ENCODE peak calls at places on chromosomes 11 and 22, in five cellular contexts. R is mucosa of descending colon, D is body of pancreas, K is tibial nerve, T is GM12878. M is an unnamed sample.

GRCh38 chr11:70091651-70092050 is 13.5 kb downstream of the ANO1 start:
- DNase-seq in R (no peak), D (no peak), K (no peak), T (no peak), M (no peak)

GRCh38 chr11:121610706-121611105 is 157.9 kb upstream of the SORL1-AS1 start:
- DNase-seq in R (no peak), D (no peak), K (no peak), T (no peak), M (no peak)

GRCh38 chr22:38271927-38272372 is 860 bp downstream of the TMEM184B start:
- DNase-seq in R (peak), D (peak), K (no peak), T (no peak), M (no peak)

GRCh38 chr11:123304828-123305530 is 109.9 kb upstream of the CLMP start:
- DNase-seq in R (no peak), D (no peak), K (no peak), T (no peak), M (no peak)

GRCh38 chr22:43207386-43207785 is 20.5 kb upstream of the TTLL12 start:
- DNase-seq in R (no peak), D (no peak), K (no peak), T (no peak), M (no peak)

GRCh38 chr11:79697905-79698304 is 257.1 kb upstream of the TENM4 start:
- DNase-seq in R (no peak), D (no peak), K (no peak), T (peak), M (no peak)

GRCh38 chr22:49655168-49655812 is 172.4 kb downstream of the BRD1 start:
- DNase-seq in R (no peak), D (no peak), K (no peak), T (no peak), M (no peak)

GRCh38 chr11:66268953-66269906 is 791 bp downstream of the RAB1B start:
- DNase-seq in R (no peak), D (peak), K (no peak), T (no peak), M (no peak)

GRCh38 chr11:75532200-75532972 is 6.6 kb upstream of the GDPD5 start:
- DNase-seq in R (peak), D (peak), K (peak), T (peak), M (no peak)

GRCh38 chr11:17498058-17498457 is 21.4 kb upstream of the ABCC8 start:
- DNase-seq in R (peak), D (no peak), K (no peak), T (no peak), M (no peak)

GRCh38 chr11:118164885-118165284 is 11.6 kb downstream of the SCN2B start:
- DNase-seq in R (no peak), D (no peak), K (no peak), T (no peak), M (no peak)

GRCh38 chr22:26718905-26719304 is 61.5 kb downstream of the MIAT start:
- DNase-seq in R (no peak), D (no peak), K (no peak), T (no peak), M (peak)

GRCh38 chr11:117570701-117571100 is 226.3 kb downstream of the DSCAML1 start:
- DNase-seq in R (no peak), D (peak), K (no peak), T (no peak), M (no peak)

GRCh38 chr11:95699631-95700470 is 89.7 kb downstream of the FAM76B start:
- DNase-seq in R (no peak), D (no peak), K (no peak), T (no peak), M (no peak)

GRCh38 chr22:25053153-25053805 is 100.8 kb downstream of the KIAA1671 start:
- DNase-seq in R (peak), D (no peak), K (peak), T (no peak), M (no peak)

GRCh38 chr22:20750461-20751184 is 23.3 kb upstream of the SERPIND1 start:
- DNase-seq in R (peak), D (peak), K (peak), T (peak), M (peak)

GRCh38 chr11:45148276-45148675 is 1.8 kb downstream of the PRDM11 start:
- DNase-seq in R (no peak), D (no peak), K (no peak), T (no peak), M (no peak)

GRCh38 chr11:64804346-64805210 is 1.6 kb upstream of the MAP4K2 start:
- DNase-seq in R (no peak), D (no peak), K (no peak), T (no peak), M (no peak)

GRCh38 chr11:27296406-27296994 is 66.5 kb downstream of the CCDC34 start:
- DNase-seq in R (peak), D (peak), K (no peak), T (no peak), M (peak)

GRCh38 chr11:80727315-80727714 is 1286.5 kb upstream of the TENM4 start:
- DNase-seq in R (peak), D (no peak), K (no peak), T (peak), M (no peak)

GRCh38 chr22:22892096-22893052 is 4.8 kb downstream of the IGLL5 start:
- DNase-seq in R (no peak), D (no peak), K (no peak), T (no peak), M (no peak)

GRCh38 chr11:8375460-8375859 is 111.8 kb upstream of the LMO1 start:
- DNase-seq in R (no peak), D (no peak), K (no peak), T (no peak), M (no peak)

GRCh38 chr22:37581534-37581933 is 1.6 kb upstream of the LGALS2 start:
- DNase-seq in R (peak), D (peak), K (no peak), T (no peak), M (no peak)

GRCh38 chr11:17544181-17544622 is at the start of gene USH1C:
- DNase-seq in R (peak), D (peak), K (no peak), T (no peak), M (no peak)

GRCh38 chr22:41565403-41566054 is 4.7 kb downstream of the CSDC2 start:
- DNase-seq in R (no peak), D (peak), K (no peak), T (no peak), M (peak)

GRCh38 chr22:31490496-31490925 is 869 bp upstream of the EIF4ENIF1 start:
- DNase-seq in R (peak), D (peak), K (no peak), T (peak), M (peak)
- TF ChIP-seq CTCF in R (no peak), D (no peak), K (no peak), T (no peak), M (peak)

GRCh38 chr11:30314625-30315024 is 8.3 kb upstream of the ARL14EP start:
- DNase-seq in R (no peak), D (no peak), K (no peak), T (no peak), M (no peak)
- TF ChIP-seq CTCF in R (no peak), D (peak), K (peak), T (peak), M (peak)

DNA sequence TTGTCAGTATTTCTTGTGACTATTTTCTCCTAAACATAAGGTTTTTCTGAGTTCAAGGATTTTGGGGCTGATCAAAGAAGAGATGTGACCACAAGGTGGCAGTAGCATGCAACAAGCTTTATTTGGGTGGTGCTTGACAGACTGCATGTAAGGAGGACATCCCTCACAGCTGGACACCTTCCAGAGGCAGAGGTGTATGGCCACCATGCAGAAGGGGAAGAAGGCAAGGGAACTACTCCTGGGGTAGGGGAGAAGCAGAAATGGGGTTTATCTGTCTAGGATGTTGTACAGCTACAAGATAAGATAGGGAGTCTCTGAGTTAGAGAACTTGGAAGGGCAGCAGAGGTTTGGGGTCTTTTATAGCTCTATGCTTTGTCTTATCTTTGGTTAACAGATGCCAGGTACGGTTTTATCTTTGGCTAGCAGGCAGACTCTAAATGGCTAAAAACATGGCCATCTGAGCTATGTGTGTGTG is 5.1 kb upstream of the BIRC2 start:
- DNase-seq in R (peak), D (peak), K (peak), T (peak), M (peak)
- TF ChIP-seq CTCF in R (peak), D (peak), K (peak), T (peak), M (peak)

GRCh38 chr11:72454791-72455190 is 20.5 kb upstream of the CLPB start:
- DNase-seq in R (no peak), D (no peak), K (no peak), T (no peak), M (no peak)
- TF ChIP-seq CTCF in R (no peak), D (no peak), K (no peak), T (no peak), M (no peak)

GRCh38 chr11:102488208-102488607 is 35.6 kb upstream of the TMEM123 start:
- DNase-seq in R (no peak), D (no peak), K (no peak), T (no peak), M (no peak)

GRCh38 chr11:102487214-102487613 is 34.6 kb upstream of the TMEM123 start:
- DNase-seq in R (no peak), D (no peak), K (no peak), T (no peak), M (no peak)

GRCh38 chr11:102485095-102485722 is 32.6 kb upstream of the TMEM123 start:
- DNase-seq in R (no peak), D (no peak), K (no peak), T (no peak), M (no peak)

GRCh38 chr11:102489469-102490145 is 37.0 kb upstream of the TMEM123 start:
- DNase-seq in R (no peak), D (no peak), K (no peak), T (no peak), M (no peak)

DNA sequence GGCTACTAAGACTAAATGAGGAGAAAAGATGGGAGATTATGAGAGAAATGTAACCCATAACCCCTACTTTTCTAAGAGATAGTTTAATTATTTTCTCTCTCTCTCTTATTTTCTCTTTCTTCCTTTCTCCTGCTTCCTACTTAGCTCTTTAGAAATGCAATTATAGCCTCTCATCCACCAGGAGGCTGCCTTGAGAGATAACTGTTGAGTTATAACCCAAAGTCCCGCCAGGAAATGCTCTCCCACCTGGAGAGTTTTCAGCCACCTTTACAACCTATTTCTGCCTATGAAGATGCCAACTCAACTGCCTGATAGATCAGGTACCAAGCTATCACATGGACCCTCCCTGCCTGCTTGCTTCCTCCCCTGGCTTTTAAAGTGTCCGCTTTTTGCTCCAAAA is 34.0 kb upstream of the TMEM123 start:
- DNase-seq in R (no peak), D (no peak), K (no peak), T (no peak), M (no peak)
- TF ChIP-seq CTCF in R (no peak), D (no peak), K (no peak), T (no peak), M (no peak)

DNA sequence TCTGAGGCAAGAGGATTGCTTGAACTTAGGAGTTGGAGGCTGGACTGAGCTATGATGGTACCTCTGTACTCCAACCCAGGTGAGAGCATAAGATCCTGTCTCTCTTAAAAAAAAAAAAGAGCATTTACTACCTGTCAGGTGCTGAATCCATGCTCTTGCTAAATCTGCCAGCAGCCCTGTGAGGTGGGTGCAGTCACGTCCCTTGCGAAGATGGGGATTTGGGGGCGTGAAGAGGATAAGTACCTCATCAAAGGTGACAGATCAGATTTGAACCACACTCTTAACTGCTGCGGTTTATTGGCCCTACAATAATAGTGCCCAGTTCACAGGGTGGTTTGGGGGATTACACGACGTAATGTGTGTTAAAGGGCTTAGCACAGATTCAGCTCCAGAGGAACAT is 28.3 kb upstream of the LRRC10B start:
- DNase-seq in R (no peak), D (no peak), K (no peak), T (no peak), M (no peak)
- TF ChIP-seq CTCF in R (no peak), D (no peak), K (no peak), T (no peak), M (no peak)

DNA sequence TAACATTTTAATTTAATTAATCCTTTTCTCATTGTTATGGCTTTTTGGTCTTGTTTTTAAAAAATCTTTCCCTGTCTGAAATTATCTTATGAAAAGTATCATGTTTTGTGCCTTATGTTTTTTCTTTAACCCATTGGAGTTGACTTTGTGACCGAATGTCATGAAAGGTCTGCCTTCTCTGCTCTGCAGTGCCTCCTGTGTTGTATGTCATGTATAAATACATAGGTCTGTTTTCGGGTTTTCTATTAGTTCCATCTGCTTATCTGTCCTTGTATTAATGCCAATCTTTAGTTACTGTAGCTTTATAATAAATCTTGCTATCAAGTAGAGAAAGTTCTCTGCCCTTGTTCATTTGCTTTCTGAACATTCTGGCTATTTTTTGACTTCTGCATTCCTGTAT is 73.0 kb downstream of the ZBTB44 start:
- DNase-seq in R (no peak), D (no peak), K (no peak), T (no peak), M (no peak)
- TF ChIP-seq CTCF in R (no peak), D (no peak), K (no peak), T (no peak), M (no peak)

GRCh38 chr11:13695886-13696285 is 27.4 kb downstream of the FAR1 start:
- DNase-seq in R (no peak), D (no peak), K (no peak), T (no peak), M (no peak)

GRCh38 chr11:13692172-13692571 is 23.7 kb downstream of the FAR1 start:
- DNase-seq in R (no peak), D (no peak), K (no peak), T (no peak), M (no peak)

GRCh38 chr11:13691296-13691899 is 22.9 kb downstream of the FAR1 start:
- DNase-seq in R (no peak), D (no peak), K (no peak), T (no peak), M (no peak)

GRCh38 chr11:13697710-13698109 is 29.2 kb downstream of the FAR1 start:
- DNase-seq in R (no peak), D (no peak), K (no peak), T (no peak), M (no peak)

DNA sequence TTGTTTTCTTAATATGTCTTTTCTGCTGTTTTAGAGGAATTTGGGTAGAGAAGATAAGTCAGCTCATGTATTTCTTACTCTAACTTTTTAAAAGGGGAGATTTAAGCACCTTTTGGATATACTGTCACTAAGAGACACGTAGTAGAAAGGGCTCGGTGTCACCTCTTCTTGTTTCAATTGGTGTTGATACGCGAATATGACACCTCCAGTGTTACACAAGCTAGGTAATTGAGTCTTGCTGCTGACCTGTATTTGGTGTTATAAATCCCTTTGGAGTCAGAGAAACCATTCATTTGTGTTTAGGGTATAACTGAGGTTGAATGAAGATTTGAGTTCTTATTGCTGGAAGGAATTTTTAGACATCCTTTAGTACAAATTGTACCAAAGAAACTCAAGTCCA is 25.6 kb downstream of the FAR1 start:
- DNase-seq in R (no peak), D (no peak), K (no peak), T (no peak), M (no peak)
- TF ChIP-seq CTCF in R (no peak), D (no peak), K (no peak), T (no peak), M (no peak)

GRCh38 chr11:120238968-120239620 is 846 bp upstream of the POU2F3 start:
- DNase-seq in R (no peak), D (no peak), K (no peak), T (no peak), M (no peak)

GRCh38 chr11:120240866-120241265 is 926 bp downstream of the POU2F3 start:
- DNase-seq in R (no peak), D (no peak), K (no peak), T (no peak), M (no peak)

GRCh38 chr11:120243221-120243620 is 3.3 kb downstream of the POU2F3 start:
- DNase-seq in R (no peak), D (no peak), K (no peak), T (no peak), M (no peak)

GRCh38 chr11:120241277-120241676 is 1.3 kb downstream of the POU2F3 start:
- DNase-seq in R (no peak), D (no peak), K (no peak), T (no peak), M (no peak)

DNA sequence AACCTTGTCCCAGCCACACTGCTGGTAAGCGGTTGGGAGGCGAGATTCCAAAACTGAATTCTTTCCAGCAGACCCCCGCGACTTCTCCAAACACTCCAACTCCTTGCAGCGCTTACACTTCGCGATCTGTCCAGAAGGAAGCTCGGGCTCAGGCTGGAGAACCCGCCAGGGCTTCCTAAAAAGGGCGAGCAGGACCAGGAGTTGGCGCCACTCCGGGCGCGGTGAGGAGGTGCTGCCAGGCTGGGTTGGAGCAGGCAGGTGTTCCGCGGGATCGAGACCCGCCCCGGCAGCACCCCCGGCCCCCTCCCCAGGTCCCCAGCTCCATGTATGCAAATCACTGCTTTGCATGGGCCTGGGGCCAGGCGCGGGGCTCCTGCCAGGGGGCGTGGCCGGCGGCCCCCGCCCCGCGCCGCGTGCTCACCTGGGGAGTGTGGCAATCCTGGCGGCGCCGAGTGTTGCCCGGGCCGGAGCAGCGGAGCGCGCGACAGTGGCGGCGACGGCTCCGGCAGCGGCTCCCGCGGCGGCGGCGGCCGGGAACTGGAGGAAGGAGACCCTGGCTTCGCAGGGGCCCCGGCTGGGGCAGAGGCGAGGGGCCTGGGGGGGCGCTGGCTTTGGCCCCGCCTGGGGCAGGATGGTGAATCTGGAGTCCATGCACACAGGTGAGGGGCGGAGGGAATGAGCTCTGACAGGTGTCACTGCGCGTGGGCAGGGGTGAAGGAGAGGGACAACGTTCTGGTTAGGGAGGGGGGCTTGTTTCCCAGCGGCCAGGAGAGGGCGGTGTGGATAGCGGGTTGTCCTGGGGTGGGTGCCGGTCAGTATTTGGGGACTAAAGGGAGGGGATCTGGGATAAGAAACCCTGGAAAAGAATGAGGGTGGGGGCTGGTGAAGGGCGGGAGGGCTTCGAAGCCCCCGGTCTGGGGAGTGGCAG is at the start of gene POU2F3:
- DNase-seq in R (no peak), D (peak), K (no peak), T (no peak), M (no peak)
- TF ChIP-seq CTCF in R (no peak), D (no peak), K (no peak), T (peak), M (peak)